ENCODE peak calls at places on chromosomes 2 and 18, in seven cellular contexts. K, T, I, J, F, C and X are unnamed samples.

GRCh38 chr18:61893971-61894750 is 1.4 kb upstream of the RNF152 start:
- DNase-seq in F (peak; percentile 83), I (peak; percentile 80), T (peak; percentile 50), J (peak; percentile 93), C (no peak), K (peak; percentile 61), X (no peak)

GRCh38 chr2:44945676-44946427 is 4.3 kb downstream of the SIX3 start:
- DNase-seq in C (no peak), F (no peak), J (no peak), I (no peak), T (no peak), K (no peak), X (no peak)

GRCh38 chr2:122525341-122525740 is 769.9 kb downstream of the TSN start:
- DNase-seq in T (no peak), C (no peak), J (no peak), I (no peak), F (no peak), K (no peak), X (no peak)

GRCh38 chr2:18267501-18267900 is 293.0 kb downstream of the RDH14 start:
- DNase-seq in T (no peak), J (no peak), F (no peak), I (no peak), C (no peak), K (no peak), X (no peak)

GRCh38 chr2:181605889-181606837 is 50.7 kb downstream of the CERKL start:
- DNase-seq in T (no peak), I (no peak), C (no peak), J (no peak), K (no peak), F (no peak), X (no peak)

GRCh38 chr2:203104273-203104672 is 89.6 kb downstream of the NBEAL1 start:
- DNase-seq in J (no peak), C (no peak), K (no peak), I (no peak), T (no peak), F (no peak), X (no peak)

GRCh38 chr18:74616494-74616893 is 18.8 kb downstream of the ZNF407 start:
- DNase-seq in J (no peak), K (no peak), F (no peak), T (no peak), C (no peak), I (no peak), X (no peak)

GRCh38 chr2:31710121-31710520 is 129.4 kb upstream of the SRD5A2 start:
- DNase-seq in C (no peak), F (no peak), J (no peak), K (no peak), I (no peak), T (no peak), X (no peak)

GRCh38 chr18:7749510-7749981 is 182.4 kb downstream of the PTPRM start:
- DNase-seq in T (no peak), J (no peak), C (no peak), K (no peak), I (no peak), F (no peak), X (no peak)

GRCh38 chr18:80200171-80200931 is 47.0 kb downstream of the PARD6G start:
- DNase-seq in I (no peak), F (no peak), T (no peak), J (no peak), K (peak; percentile 41), C (no peak), X (no peak)

GRCh38 chr2:219272351-219272750 is 6.8 kb upstream of the DNAJB2 start:
- DNase-seq in I (no peak), T (no peak), K (no peak), J (no peak), F (no peak), C (no peak), X (no peak)

GRCh38 chr18:23710068-23710527 is 20.8 kb downstream of the LAMA3 start:
- DNase-seq in I (no peak), J (no peak), K (peak; percentile 72), C (no peak), F (no peak), T (no peak), X (no peak)

GRCh38 chr18:67520276-67521035 is 3.9 kb upstream of the DSEL start:
- DNase-seq in F (no peak), I (peak; percentile 83), C (no peak), T (no peak), J (no peak), K (no peak), X (no peak)

GRCh38 chr2:105873721-105874120 is 129.0 kb downstream of the NCK2 start:
- DNase-seq in C (no peak), K (peak; percentile 85), J (no peak), F (no peak), I (peak; percentile 62), T (no peak), X (peak; percentile 38)

GRCh38 chr2:95260028-95261023 is 13.9 kb upstream of the PROM2 start:
- DNase-seq in F (no peak), K (no peak), J (no peak), T (no peak), I (peak; percentile 61), C (peak; percentile 74), X (no peak)

GRCh38 chr2:136510244-136510643 is 255.1 kb upstream of the THSD7B start:
- DNase-seq in T (no peak), K (no peak), F (no peak), C (no peak), I (no peak), J (no peak), X (no peak)

GRCh38 chr2:25669520-25669919 is 3.9 kb downstream of the DTNB start:
- DNase-seq in T (no peak), J (no peak), F (no peak), I (no peak), C (no peak), K (no peak), X (no peak)

GRCh38 chr2:10170256-10170655 is 47.7 kb downstream of the RRM2 start:
- DNase-seq in K (peak; percentile 67), C (no peak), T (no peak), I (no peak), J (no peak), F (no peak), X (no peak)

GRCh38 chr2:209773377-209773776 is 1.7 kb downstream of the UNC80 start:
- DNase-seq in J (no peak), K (no peak), F (no peak), I (no peak), C (no peak), T (no peak), X (no peak)

GRCh38 chr2:67260348-67261277 is 136.5 kb upstream of the ETAA1 start:
- DNase-seq in J (no peak), T (no peak), I (peak; percentile 95), F (no peak), K (peak; percentile 85), C (no peak), X (peak; percentile 98)

GRCh38 chr2:107337209-107337898 is 451.4 kb upstream of the ST6GAL2 start:
- DNase-seq in J (no peak), F (no peak), K (peak; percentile 67), C (no peak), I (no peak), T (no peak), X (peak; percentile 64)

GRCh38 chr2:206856474-206856873 is 82.8 kb upstream of the CPO start:
- DNase-seq in J (no peak), K (peak; percentile 11), T (no peak), F (no peak), C (no peak), I (peak; percentile 38), X (peak; percentile 10)